ENCODE peak calls at places on chromosomes 1 and 21, in nine cellular contexts. V is GM12878; D is AG09309; R is tibial artery; I is left ventricle myocardium inferior; F is choroid plexus epithelial cell; W is kidney; N is RWPE2; Z is CD8-positive, alpha-beta T cell. A is an unnamed sample.
A peak's percentile ranks its signal among the peaks of the same experiment; 100 is the strongest.

GRCh38 chr1:209870151-209870831 is 42.5 kb downstream of the UTP25 start:
- DNase-seq in F (peak; percentile 61), N (no peak), R (no peak), Z (no peak), V (no peak), D (peak; percentile 35), I (no peak), W (no peak), A (no peak)

GRCh38 chr1:32623775-32624174 is 26.6 kb downstream of the ZBTB8OS start:
- DNase-seq in Z (no peak), F (no peak), V (no peak), W (no peak), D (no peak), R (no peak), I (no peak), N (no peak), A (no peak)

GRCh38 chr1:3245344-3245743 is 176.3 kb downstream of the PRDM16 start:
- DNase-seq in R (no peak), V (no peak), D (no peak), Z (no peak), I (no peak), W (no peak), N (no peak), F (no peak), A (no peak)

GRCh38 chr1:231693361-231694080 is 66.9 kb downstream of the DISC1 start:
- DNase-seq in D (no peak), V (no peak), R (no peak), I (peak; percentile 18), N (no peak), F (no peak), Z (no peak), W (no peak), A (no peak)

GRCh38 chr21:38306833-38307232 is 50.0 kb downstream of the KCNJ15 start:
- DNase-seq in D (peak; percentile 94), R (no peak), N (no peak), I (no peak), F (peak; percentile 99), W (no peak), Z (no peak), V (no peak), A (no peak)

GRCh38 chr1:167819849-167820683 is 93.9 kb downstream of the ADCY10 start:
- DNase-seq in V (no peak), W (peak; percentile 95), F (peak; percentile 87), R (peak; percentile 93), I (peak; percentile 76), Z (no peak), D (peak; percentile 83), N (peak; percentile 72), A (no peak)

GRCh38 chr1:81832573-81832972 is 31.8 kb downstream of the ADGRL2 start:
- DNase-seq in I (no peak), F (peak; percentile 91), V (no peak), W (no peak), Z (no peak), N (no peak), D (peak; percentile 18), R (no peak), A (no peak)

GRCh38 chr1:174659823-174660222 is 212.1 kb downstream of the GPR52 start:
- DNase-seq in F (peak; percentile 67), I (no peak), N (no peak), R (no peak), V (no peak), D (no peak), Z (no peak), W (no peak), A (no peak)

GRCh38 chr1:21852282-21853129 is 40.4 kb downstream of the LDLRAD2 start:
- DNase-seq in N (peak; percentile 57), W (no peak), D (no peak), R (no peak), I (no peak), F (no peak), V (peak; percentile 54), Z (no peak), A (no peak)

GRCh38 chr21:26544208-26544607 is 28.9 kb downstream of the CYYR1 start:
- DNase-seq in D (no peak), F (no peak), V (no peak), Z (no peak), R (no peak), I (no peak), W (no peak), N (no peak), A (no peak)

GRCh38 chr1:155944396-155944728 is 2.9 kb downstream of the RXFP4 start:
- DNase-seq in F (no peak), R (no peak), V (no peak), I (no peak), N (no peak), D (no peak), Z (no peak), W (no peak), A (no peak)

GRCh38 chr1:232880354-232880753 is 70.1 kb upstream of the NTPCR start:
- DNase-seq in F (peak; percentile 74), I (no peak), W (no peak), D (no peak), N (no peak), Z (no peak), V (no peak), R (no peak), A (no peak)

GRCh38 chr1:57520743-57521142 is 96.9 kb upstream of the DAB1 start:
- DNase-seq in D (no peak), Z (no peak), V (no peak), R (no peak), W (no peak), I (no peak), N (no peak), F (no peak), A (no peak)

GRCh38 chr1:20716232-20716631 is 1.6 kb downstream of the KIF17 start:
- DNase-seq in V (no peak), W (no peak), D (no peak), N (no peak), Z (no peak), I (no peak), F (no peak), R (no peak), A (no peak)

GRCh38 chr21:44064852-44065403 is 42.3 kb upstream of the PWP2 start:
- DNase-seq in N (no peak), W (no peak), Z (no peak), F (no peak), R (no peak), V (no peak), D (no peak), I (no peak), A (no peak)

GRCh38 chr21:44070391-44070790 is 36.8 kb upstream of the PWP2 start:
- DNase-seq in V (no peak), R (no peak), N (no peak), F (no peak), Z (no peak), W (no peak), D (no peak), I (no peak), A (no peak)

GRCh38 chr21:44065428-44065827 is 41.8 kb upstream of the PWP2 start:
- DNase-seq in D (no peak), N (no peak), F (peak; percentile 60), W (no peak), V (no peak), I (no peak), R (no peak), Z (peak; percentile 57), A (no peak)

GRCh38 chr21:44066116-44066515 is 41.1 kb upstream of the PWP2 start:
- DNase-seq in Z (no peak), V (no peak), W (no peak), R (peak; percentile 24), N (no peak), D (no peak), F (no peak), I (no peak), A (no peak)

DNA sequence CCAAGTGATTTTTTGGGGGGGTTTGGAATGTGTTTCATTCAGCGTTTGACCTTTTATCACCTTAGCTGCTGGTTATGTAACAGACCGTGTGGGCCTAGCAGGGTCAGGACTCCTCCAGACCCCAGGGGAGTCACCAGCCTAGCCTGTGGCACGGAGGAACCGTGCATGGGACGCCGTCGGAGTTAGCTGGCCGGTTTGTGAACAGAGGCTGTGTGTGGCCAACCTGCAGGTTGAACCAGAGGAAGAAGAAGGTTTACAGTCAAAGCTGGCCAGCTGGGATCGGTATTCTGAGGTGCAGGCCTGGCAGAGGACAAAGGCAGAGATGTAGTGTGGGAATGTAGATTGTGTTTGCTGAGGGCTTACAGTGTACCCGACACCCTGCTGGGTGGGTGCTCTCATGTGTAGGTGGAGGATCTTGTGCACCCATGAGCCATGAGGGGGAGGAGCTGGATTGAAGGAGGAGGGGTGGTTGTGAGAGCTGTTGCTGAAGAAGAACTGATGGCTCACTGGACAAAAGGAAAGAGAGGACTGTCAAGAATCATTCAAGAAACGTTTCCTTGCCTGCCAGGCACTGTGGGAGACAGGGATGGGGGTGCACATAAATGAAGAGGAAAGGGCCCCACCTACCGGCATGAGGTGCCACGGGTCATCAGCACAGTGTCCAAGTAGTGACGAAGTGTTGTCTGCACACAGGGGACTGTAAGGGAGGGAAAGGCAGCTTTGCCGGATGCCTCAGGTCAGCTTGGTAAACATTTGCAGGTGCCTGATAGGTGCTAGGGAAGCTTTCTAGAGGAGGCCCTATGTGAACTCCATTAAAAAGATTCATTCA is 40.0 kb upstream of the PWP2 start:
- DNase-seq in D (no peak), Z (no peak), W (no peak), I (no peak), N (no peak), F (peak; percentile 34), R (no peak), V (no peak), A (peak; percentile 54)
- TF ChIP-seq CTCF in D (no peak), Z (no peak), W (no peak), I (no peak), N (no peak), F (no peak), R (no peak), V (no peak), A (peak; percentile 75)

GRCh38 chr1:229769809-229770208 is 143.8 kb downstream of the URB2 start:
- DNase-seq in I (no peak), R (no peak), N (no peak), D (no peak), Z (no peak), W (no peak), V (no peak), F (no peak), A (no peak)
- H3K4me3 ChIP-seq in I (no peak overlapping the region), R (no peak overlapping the region), N (no peak overlapping the region), D (no peak overlapping the region), Z (no peak overlapping the region), W (no peak overlapping the region), V (no peak overlapping the region), F (no peak overlapping the region), A (no peak overlapping the region)

DNA sequence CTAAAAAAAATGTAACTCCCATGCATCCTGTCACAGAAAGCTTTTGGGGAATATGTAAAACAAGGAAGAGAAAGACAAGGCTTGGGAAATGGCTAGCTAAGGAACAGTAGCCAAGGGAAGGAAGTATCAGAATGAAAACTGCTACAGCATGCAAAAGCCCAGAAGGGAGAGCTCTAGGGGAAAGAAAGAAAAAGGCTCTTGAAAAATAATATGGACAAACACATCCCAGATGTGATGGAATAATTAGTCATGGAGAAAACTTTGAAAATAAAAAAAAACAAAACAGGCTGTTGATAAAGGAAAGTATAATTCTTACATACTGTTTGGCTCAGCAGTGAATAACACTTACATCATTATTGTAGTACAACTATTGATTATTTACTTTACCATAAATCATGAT is 47.9 kb upstream of the VCAM1 start:
- DNase-seq in W (no peak), V (no peak), D (peak; percentile 41), I (no peak), F (peak; percentile 34), N (no peak), Z (no peak), R (no peak), A (no peak)
- TF ChIP-seq CTCF in W (no peak), V (no peak), D (peak; percentile 43), I (no peak), F (peak; percentile 20), N (no peak), Z (no peak), R (no peak), A (no peak)

GRCh38 chr1:205091043-205091740 is 6.9 kb upstream of the TMEM81 start:
- DNase-seq in N (no peak), Z (no peak), D (peak; percentile 34), F (peak; percentile 64), I (no peak), V (no peak), R (no peak), W (no peak), A (no peak)
- H3K4me3 ChIP-seq in N (no peak overlapping the region), Z (no peak overlapping the region), D (no peak overlapping the region), F (no peak overlapping the region), I (no peak overlapping the region), V (no peak overlapping the region), R (no peak overlapping the region), W (no peak overlapping the region), A (no peak overlapping the region)

A was measured in LNCaP clone FGC.